ENCODE peak calls at places on chromosomes 4 and X, in eight cellular contexts. S, I, T, Y, B, P, E and L are unnamed samples.

GRCh38 chrX:85203461-85203970 is 40.1 kb downstream of the SATL1 start:
- DNase-seq in S (no peak), I (no peak), T (no peak), Y (no peak), B (no peak), P (no peak), E (no peak), L (no peak)

GRCh38 chr4:86594559-86595425 is 677 bp downstream of the PTPN13 start:
- DNase-seq in S (no peak), I (peak; percentile 66), T (peak; percentile 63), Y (peak; percentile 9), B (peak; percentile 89), P (peak; percentile 34), E (peak; percentile 38), L (peak; percentile 68)

GRCh38 chrX:110944323-110944761 is 148.7 kb upstream of the CHRDL1 start:
- DNase-seq in S (no peak), I (no peak), T (no peak), Y (no peak), B (no peak), P (peak; percentile 1), E (peak; percentile 21), L (peak; percentile 7)

GRCh38 chr4:126697748-126698147 is 935.0 kb upstream of the INTU start:
- DNase-seq in S (no peak), I (peak; percentile 74), T (no peak), Y (no peak), B (peak; percentile 74), P (no peak), E (no peak), L (no peak)

GRCh38 chr4:108775921-108776320 is 13.1 kb upstream of the ETNPPL start:
- DNase-seq in S (no peak), I (no peak), T (no peak), Y (no peak), B (no peak), P (no peak), E (no peak), L (no peak)

GRCh38 chr4:8600686-8601085 is 8.1 kb downstream of the CPZ start:
- DNase-seq in S (no peak), I (no peak), T (no peak), Y (no peak), B (no peak), P (no peak), E (no peak), L (no peak)

GRCh38 chrX:30495468-30495867 is 82.1 kb downstream of the TASL start:
- DNase-seq in S (no peak), I (no peak), T (no peak), Y (no peak), B (no peak), P (no peak), E (no peak), L (no peak)

GRCh38 chrX:29922607-29923006 is 292.8 kb upstream of the MAGEB2 start:
- DNase-seq in S (no peak), I (no peak), T (no peak), Y (no peak), B (no peak), P (no peak), E (no peak), L (no peak)

GRCh38 chrX:2928127-2928582 is 984 bp downstream of the ARSD start:
- DNase-seq in S (peak; percentile 12), I (no peak), T (no peak), Y (no peak), B (no peak), P (no peak), E (peak; percentile 55), L (no peak)

GRCh38 chrX:44938111-44938510 is 65.1 kb downstream of the KDM6A start:
- DNase-seq in S (no peak), I (no peak), T (no peak), Y (no peak), B (no peak), P (no peak), E (no peak), L (no peak)

GRCh38 chrX:24506082-24506481 is 41.0 kb downstream of the PDK3 start:
- DNase-seq in S (no peak), I (peak; percentile 67), T (peak; percentile 2), Y (no peak), B (peak; percentile 27), P (peak; percentile 33), E (no peak), L (no peak)

GRCh38 chr4:172412851-172413250 is 599.6 kb downstream of the GALNTL6 start:
- DNase-seq in S (no peak), I (peak; percentile 37), T (no peak), Y (no peak), B (no peak), P (no peak), E (no peak), L (peak; percentile 71)

GRCh38 chrX:40158036-40158706 is 60.4 kb upstream of the BCOR start:
- DNase-seq in S (peak; percentile 43), I (no peak), T (no peak), Y (no peak), B (no peak), P (peak; percentile 26), E (no peak), L (no peak)

GRCh38 chr4:16187455-16187854 is 38.8 kb downstream of the TAPT1 start:
- DNase-seq in S (no peak), I (no peak), T (no peak), Y (no peak), B (no peak), P (no peak), E (no peak), L (no peak)

GRCh38 chr4:182826391-182826790 is 90.8 kb downstream of the DCTD start:
- DNase-seq in S (peak; percentile 17), I (no peak), T (no peak), Y (no peak), B (no peak), P (no peak), E (no peak), L (peak; percentile 18)

GRCh38 chr4:137655286-137655685 is 123.0 kb upstream of the PCDH18 start:
- DNase-seq in S (no peak), I (no peak), T (no peak), Y (no peak), B (no peak), P (no peak), E (no peak), L (no peak)

GRCh38 chr4:176547005-176547404 is 227.2 kb downstream of the SPCS3 start:
- DNase-seq in S (no peak), I (no peak), T (no peak), Y (no peak), B (peak; percentile 47), P (no peak), E (no peak), L (peak; percentile 3)

GRCh38 chrX:24870143-24870542 is 145.6 kb downstream of the ARX start:
- DNase-seq in S (no peak), I (no peak), T (no peak), Y (no peak), B (peak; percentile 48), P (no peak), E (no peak), L (no peak)

GRCh38 chr4:174763454-174764104 is 65.5 kb downstream of the GLRA3 start:
- DNase-seq in S (no peak), I (no peak), T (no peak), Y (no peak), B (no peak), P (no peak), E (no peak), L (no peak)

GRCh38 chr4:25667931-25668557 is 12.4 kb downstream of the SLC34A2 start:
- DNase-seq in S (no peak), I (no peak), T (no peak), Y (no peak), B (no peak), P (peak; percentile 58), E (no peak), L (no peak)

GRCh38 chr4:84790769-84791565 is 175.5 kb downstream of the WDFY3 start:
- DNase-seq in S (no peak), I (no peak), T (no peak), Y (no peak), B (no peak), P (no peak), E (no peak), L (no peak)

GRCh38 chr4:139735381-139736256 is 70.0 kb downstream of the MGST2 start:
- DNase-seq in S (peak; percentile 6), I (no peak), T (no peak), Y (no peak), B (no peak), P (no peak), E (no peak), L (no peak)

GRCh38 chr4:102616661-102617060 is 115.5 kb downstream of the NFKB1 start:
- DNase-seq in S (no peak), I (no peak), T (no peak), Y (no peak), B (no peak), P (no peak), E (no peak), L (no peak)

GRCh38 chrX:98203800-98204199 is 1320.1 kb downstream of the RPA4 start:
- DNase-seq in S (no peak), I (peak; percentile 1), T (no peak), Y (no peak), B (peak; percentile 24), P (no peak), E (no peak), L (no peak)

GRCh38 chrX:102085706-102086105 is 39.8 kb upstream of the TCEAL2 start:
- DNase-seq in S (no peak), I (no peak), T (no peak), Y (no peak), B (peak; percentile 22), P (no peak), E (no peak), L (peak; percentile 5)

GRCh38 chr4:41569957-41570356 is 32.0 kb downstream of the LIMCH1 start:
- DNase-seq in S (no peak), I (no peak), T (no peak), Y (no peak), B (peak; percentile 4), P (no peak), E (no peak), L (no peak)

GRCh38 chrX:12771445-12772069 is 19.7 kb upstream of the PRPS2 start:
- DNase-seq in S (peak; percentile 58), I (no peak), T (no peak), Y (peak; percentile 67), B (peak; percentile 2), P (peak; percentile 55), E (peak; percentile 46), L (peak; percentile 50)

GRCh38 chrX:40154853-40155616 is 57.3 kb upstream of the BCOR start:
- DNase-seq in S (peak; percentile 35), I (no peak), T (no peak), Y (no peak), B (no peak), P (no peak), E (peak; percentile 64), L (no peak)

GRCh38 chr4:55406545-55406944 is 10.8 kb downstream of the TMEM165 start:
- DNase-seq in S (no peak), I (no peak), T (no peak), Y (no peak), B (no peak), P (no peak), E (no peak), L (no peak)

GRCh38 chrX:31436424-31436823 is 364.6 kb upstream of the FTHL17 start:
- DNase-seq in S (no peak), I (no peak), T (no peak), Y (no peak), B (no peak), P (no peak), E (no peak), L (no peak)

GRCh38 chr4:169115897-169116254 is 105.8 kb upstream of the CBR4 start:
- DNase-seq in S (no peak), I (peak; percentile 100), T (peak; percentile 94), Y (no peak), B (peak; percentile 93), P (peak; percentile 48), E (peak; percentile 62), L (peak; percentile 73)

GRCh38 chrX:119168104-119168503 is 40.5 kb upstream of the KIAA1210 start:
- DNase-seq in S (no peak), I (no peak), T (no peak), Y (no peak), B (no peak), P (no peak), E (no peak), L (no peak)

GRCh38 chr4:176334066-176334465 is 14.3 kb downstream of the SPCS3 start:
- DNase-seq in S (no peak), I (no peak), T (no peak), Y (no peak), B (no peak), P (no peak), E (no peak), L (no peak)

GRCh38 chrX:81336455-81337144 is 134.7 kb downstream of the SH3BGRL start:
- DNase-seq in S (no peak), I (no peak), T (no peak), Y (no peak), B (peak; percentile 18), P (peak; percentile 12), E (no peak), L (no peak)